ENCODE peak calls at places on chromosomes 7 and 10, in six cellular contexts. B is K562, M is heart left ventricle, S is adrenal gland, Z is tibial nerve, P is IMR-90. I is an unnamed sample.

GRCh38 chr7:101315336-101315735 is 6.3 kb downstream of the IFT22 start:
- DNase-seq in B (peak; percentile 77), M (no peak), S (peak; percentile 54), Z (no peak), P (peak; percentile 49), I (no peak)

GRCh38 chr10:49736564-49737113 is 25.5 kb downstream of the OGDHL start:
- DNase-seq in B (no peak), M (no peak), S (no peak), Z (no peak), P (no peak), I (no peak)

GRCh38 chr10:73768881-73769280 is 13.0 kb upstream of the CHCHD1 start:
- DNase-seq in B (no peak), M (no peak), S (no peak), Z (no peak), P (no peak), I (no peak)

GRCh38 chr10:99977916-99978315 is 31.8 kb downstream of the DNMBP start:
- DNase-seq in B (no peak), M (no peak), S (no peak), Z (no peak), P (no peak), I (no peak)

GRCh38 chr10:60623627-60624026 is 154.7 kb upstream of the CDK1 start:
- DNase-seq in B (no peak), M (no peak), S (no peak), Z (no peak), P (no peak), I (no peak)

GRCh38 chr7:104686286-104686685 is 327.7 kb upstream of the KMT2E start:
- DNase-seq in B (no peak), M (no peak), S (no peak), Z (no peak), P (no peak), I (no peak)

GRCh38 chr7:142478479-142479220 is 220.8 kb upstream of the PRSS58 start:
- DNase-seq in B (peak; percentile 70), M (no peak), S (no peak), Z (no peak), P (peak; percentile 64), I (peak; percentile 13)

GRCh38 chr7:157500171-157500960 is 163.6 kb downstream of the DNAJB6 start:
- DNase-seq in B (no peak), M (no peak), S (no peak), Z (no peak), P (no peak), I (no peak)

GRCh38 chr7:143176128-143176527 is 7.1 kb upstream of the TAS2R39 start:
- DNase-seq in B (no peak), M (no peak), S (no peak), Z (no peak), P (no peak), I (no peak)

GRCh38 chr7:139656387-139656786 is 121.4 kb downstream of the HIPK2 start:
- DNase-seq in B (no peak), M (no peak), S (no peak), Z (no peak), P (no peak), I (no peak)

GRCh38 chr10:35324196-35324595 is 12.1 kb upstream of the CCNY start:
- DNase-seq in B (no peak), M (no peak), S (no peak), Z (no peak), P (peak; percentile 72), I (no peak)

GRCh38 chr7:128190051-128190640 is 50.9 kb upstream of the LEP start:
- DNase-seq in B (no peak), M (no peak), S (no peak), Z (no peak), P (no peak), I (no peak)

GRCh38 chr7:27462575-27463270 is 200.0 kb downstream of the HIBADH start:
- DNase-seq in B (no peak), M (peak; percentile 16), S (no peak), Z (no peak), P (peak; percentile 33), I (peak; percentile 49)

GRCh38 chr7:378551-379455 is 88.8 kb downstream of the FOXL3 start:
- DNase-seq in B (no peak), M (peak; percentile 8), S (peak; percentile 21), Z (no peak), P (no peak), I (no peak)

GRCh38 chr7:154231732-154232131 is 179.5 kb downstream of the DPP6 start:
- DNase-seq in B (peak; percentile 38), M (no peak), S (no peak), Z (no peak), P (no peak), I (no peak)

GRCh38 chr10:9504227-9504626 is 1449.7 kb downstream of the GATA3 start:
- DNase-seq in B (no peak), M (no peak), S (no peak), Z (no peak), P (no peak), I (no peak)

GRCh38 chr7:151665363-151665762 is 145.7 kb upstream of the RHEB start:
- DNase-seq in B (no peak), M (peak; percentile 49), S (peak; percentile 61), Z (no peak), P (peak; percentile 96), I (no peak)

GRCh38 chr7:148395990-148396716 is 194.4 kb upstream of the C7orf33 start:
- DNase-seq in B (no peak), M (no peak), S (no peak), Z (no peak), P (no peak), I (no peak)

GRCh38 chr10:84224411-84225028 is 824 bp downstream of the LRIT2 start:
- DNase-seq in B (peak; percentile 32), M (no peak), S (no peak), Z (no peak), P (no peak), I (no peak)

GRCh38 chr7:124692420-124692819 is 73.2 kb downstream of the GPR37 start:
- DNase-seq in B (no peak), M (no peak), S (no peak), Z (no peak), P (peak; percentile 22), I (no peak)

GRCh38 chr7:84603545-84603944 is 409.0 kb upstream of the SEMA3A start:
- DNase-seq in B (no peak), M (no peak), S (no peak), Z (no peak), P (no peak), I (no peak)

GRCh38 chr7:20329389-20330175 is 1.1 kb upstream of the ITGB8 start:
- DNase-seq in B (peak; percentile 80), M (peak; percentile 35), S (peak; percentile 68), Z (peak; percentile 40), P (peak; percentile 71), I (peak; percentile 75)

GRCh38 chr7:36348256-36348655 is 41.4 kb upstream of the ANLN start:
- DNase-seq in B (no peak), M (no peak), S (no peak), Z (no peak), P (peak; percentile 59), I (no peak)

GRCh38 chr7:53743697-53744096 is 708.3 kb downstream of the POM121L12 start:
- DNase-seq in B (no peak), M (no peak), S (no peak), Z (no peak), P (no peak), I (no peak)

GRCh38 chr10:43471929-43472720 is 35.2 kb downstream of the ZNF487 start:
- DNase-seq in B (no peak), M (no peak), S (no peak), Z (no peak), P (no peak), I (no peak)

GRCh38 chr7:129746857-129747529 is 135.5 kb downstream of the NRF1 start:
- DNase-seq in B (no peak), M (no peak), S (no peak), Z (no peak), P (no peak), I (no peak)

GRCh38 chr10:44968887-44969400 is 9.3 kb downstream of the RASSF4 start:
- DNase-seq in B (no peak), M (no peak), S (no peak), Z (no peak), P (no peak), I (no peak)

GRCh38 chr7:113060100-113060499 is 26.5 kb downstream of the GPR85 start:
- DNase-seq in B (no peak), M (no peak), S (no peak), Z (no peak), P (no peak), I (no peak)

GRCh38 chr7:113062499-113062898 is 24.1 kb downstream of the GPR85 start:
- DNase-seq in B (no peak), M (no peak), S (no peak), Z (no peak), P (no peak), I (no peak)
- TF ChIP-seq POLR2A in B (no peak), M (no peak), S (no peak), Z (no peak), P (no peak), I (no peak)

GRCh38 chr10:110566472-110567200 is 859 bp upstream of the SMC3 start:
- DNase-seq in B (peak; percentile 15), M (no peak), S (no peak), Z (no peak), P (no peak), I (no peak)

GRCh38 chr10:110569120-110569519 is 1.6 kb downstream of the SMC3 start:
- DNase-seq in B (no peak), M (no peak), S (no peak), Z (no peak), P (no peak), I (no peak)

GRCh38 chr10:110569736-110570135 is 2.2 kb downstream of the SMC3 start:
- DNase-seq in B (no peak), M (no peak), S (no peak), Z (no peak), P (no peak), I (no peak)

GRCh38 chr10:110568055-110568735 is 700 bp downstream of the SMC3 start:
- DNase-seq in B (peak; percentile 58), M (peak; percentile 54), S (peak; percentile 37), Z (peak; percentile 25), P (no peak), I (peak; percentile 28)

GRCh38 chr10:110567201-110568054 is at the start of gene SMC3:
- DNase-seq in B (peak; percentile 92), M (peak; percentile 91), S (peak; percentile 95), Z (peak; percentile 80), P (peak; percentile 96), I (peak; percentile 76)
- TF ChIP-seq POLR2A in B (peak; percentile 81), M (no peak), S (peak; percentile 50), Z (no peak), P (no peak), I (peak; percentile 92)

DNA sequence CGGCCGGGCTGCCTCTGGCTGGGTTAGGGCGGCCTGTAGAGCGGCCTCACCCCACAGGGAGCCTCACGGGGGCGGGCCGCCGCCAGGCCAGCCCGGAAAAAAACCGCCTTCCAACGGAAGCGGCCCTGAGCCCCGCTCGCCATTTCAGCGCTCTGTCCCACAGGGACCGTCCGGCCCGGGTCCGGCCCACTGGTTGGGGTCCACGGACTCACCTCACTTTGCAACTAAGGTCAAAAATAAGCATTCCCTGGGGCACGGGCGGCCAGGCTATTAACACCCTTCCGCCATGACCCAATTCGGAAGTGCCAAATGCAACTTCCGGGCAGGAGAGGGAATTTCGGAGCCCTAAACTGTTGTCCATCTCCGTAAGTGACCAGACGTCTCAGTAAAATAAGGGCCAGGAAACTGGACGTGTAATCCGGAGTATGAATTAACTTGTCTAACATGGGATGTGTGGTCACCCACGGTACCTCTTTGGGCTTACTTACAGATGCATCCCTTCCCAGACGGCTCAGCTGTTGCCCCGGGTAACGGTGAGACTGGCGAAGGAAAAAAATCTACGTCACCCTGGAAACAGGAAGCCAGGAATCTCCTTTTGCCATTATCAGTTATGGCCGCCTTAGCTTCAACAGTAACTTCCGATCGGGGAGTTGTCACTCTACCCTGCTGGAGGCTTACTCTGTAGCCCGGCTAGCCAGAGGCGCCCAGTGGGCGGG is at the start of gene BBIP1:
- DNase-seq in B (no peak), M (no peak), S (no peak), Z (no peak), P (peak; percentile 100), I (peak; percentile 81)
- TF ChIP-seq POLR2A in B (peak; percentile 91), M (no peak), S (peak; percentile 75), Z (peak; percentile 44), P (peak; percentile 97), I (peak; percentile 67)

GRCh38 chr10:102140913-102141540 is 8.2 kb downstream of the PPRC1 start:
- DNase-seq in B (no peak), M (no peak), S (no peak), Z (no peak), P (no peak), I (no peak)
- TF ChIP-seq POLR2A in B (no peak), M (no peak), S (no peak), Z (no peak), P (no peak), I (no peak)